ENCODE peak calls at places on chromosome 21, in nine cellular contexts. O is HT-29; I is NCI-H1092; Q is GF-D8; R is amygdala; H is Right ventricle myocardium superior; T is GM10248; L is islet precursor cell; U is CD8-positive, alpha-beta memory T cell. S is an unnamed sample.

GRCh38 chr21:34877485-34878128 is 171.5 kb downstream of the RUNX1 start:
- DNase-seq in L (no peak), I (no peak), U (no peak), T (no peak), Q (no peak), R (no peak), O (peak), H (no peak), S (peak)

GRCh38 chr21:43291347-43291950 is 122.6 kb downstream of the CRYAA start:
- DNase-seq in R (no peak), H (peak), I (no peak), Q (no peak), O (no peak), U (no peak), L (no peak), T (no peak), S (no peak)

GRCh38 chr21:26115899-26116298 is 54.7 kb downstream of the APP start:
- DNase-seq in U (no peak), L (no peak), H (no peak), Q (no peak), T (no peak), O (no peak), R (no peak), I (peak), S (peak)

GRCh38 chr21:22597660-22598255 is 1599.5 kb downstream of the NCAM2 start:
- DNase-seq in H (no peak), T (no peak), R (no peak), U (no peak), Q (no peak), I (no peak), O (no peak), L (no peak), S (no peak)

GRCh38 chr21:37225440-37225839 is 41.7 kb downstream of the VPS26C start:
- DNase-seq in U (peak), Q (peak), H (no peak), R (no peak), L (peak), O (no peak), T (no peak), I (no peak), S (no peak)

GRCh38 chr21:45476582-45476981 is 65.7 kb downstream of the SLC19A1 start:
- DNase-seq in Q (no peak), U (no peak), T (no peak), H (no peak), O (no peak), I (no peak), R (no peak), L (no peak), S (no peak)

GRCh38 chr21:19198801-19199200 is 795.2 kb upstream of the TMPRSS15 start:
- DNase-seq in T (no peak), Q (no peak), H (no peak), L (no peak), I (no peak), R (no peak), U (no peak), O (no peak), S (no peak)

GRCh38 chr21:39660596-39660995 is 47.9 kb downstream of the B3GALT5 start:
- DNase-seq in U (no peak), T (no peak), I (peak), L (peak), R (no peak), H (peak), O (no peak), Q (no peak), S (no peak)

GRCh38 chr21:36630485-36631206 is 68.3 kb upstream of the SIM2 start:
- DNase-seq in U (peak), I (peak), H (peak), O (peak), R (no peak), T (peak), L (peak), Q (no peak), S (peak)

GRCh38 chr21:41548781-41549180 is 40.8 kb upstream of the TMPRSS2 start:
- DNase-seq in U (no peak), R (no peak), T (no peak), I (no peak), L (no peak), O (no peak), Q (no peak), H (no peak), S (no peak)